ENCODE peak calls at places on chromosome 2, in eight cellular contexts. P is central memory CD4-positive, alpha-beta T cell; G is AG08396; N is AG10803; Q is DMS 273 treated with DMSO at 0.1 percent for 48 hours; X is NCI-H1105; D is RPMI8226; H is cardiac septum. M is an unnamed sample.

GRCh38 chr2:196229013-196229412 is 57.6 kb upstream of the STK17B start:
- DNase-seq in P (no peak), D (no peak), G (no peak), N (no peak), X (no peak), H (no peak), Q (no peak), M (no peak)

GRCh38 chr2:241522477-241522876 is 14.1 kb upstream of the STK25 start:
- DNase-seq in X (no peak), H (no peak), N (no peak), D (peak), Q (no peak), P (no peak), G (no peak), M (no peak)

GRCh38 chr2:85166021-85166420 is 32.8 kb downstream of the TCF7L1 start:
- DNase-seq in P (no peak), Q (no peak), N (no peak), D (no peak), G (no peak), H (peak), X (no peak), M (no peak)

GRCh38 chr2:222993920-222994650 is 57.9 kb upstream of the KCNE4 start:
- DNase-seq in P (no peak), N (peak), Q (no peak), X (peak), H (peak), G (peak), D (no peak), M (no peak)

GRCh38 chr2:27381577-27382181 is 1.1 kb upstream of the ZNF513 start:
- DNase-seq in X (no peak), Q (peak), D (no peak), P (no peak), H (no peak), G (no peak), N (no peak), M (no peak)

GRCh38 chr2:242056785-242057184 is 187.3 kb downstream of the RTP5 start:
- DNase-seq in D (no peak), H (no peak), G (no peak), Q (no peak), P (no peak), X (no peak), N (no peak), M (no peak)

GRCh38 chr2:98952971-98953370 is 16.9 kb upstream of the CRACDL start:
- DNase-seq in N (peak), Q (no peak), X (no peak), G (no peak), P (no peak), D (no peak), H (no peak), M (no peak)

GRCh38 chr2:26457695-26458364 is 20.1 kb downstream of the OTOF start:
- DNase-seq in Q (no peak), P (no peak), N (no peak), H (no peak), D (no peak), G (no peak), X (no peak), M (no peak)

GRCh38 chr2:236639461-236639860 is 69.8 kb downstream of the ACKR3 start:
- DNase-seq in D (no peak), G (no peak), H (peak), P (no peak), N (no peak), X (no peak), Q (no peak), M (no peak)

GRCh38 chr2:26477911-26478253 is at the start of gene OTOF:
- DNase-seq in P (no peak), Q (peak), D (no peak), G (peak), N (peak), X (no peak), H (no peak), M (no peak)

GRCh38 chr2:20091305-20091991 is 40.0 kb upstream of the LAPTM4A start:
- DNase-seq in P (no peak), D (no peak), H (peak), G (peak), Q (no peak), X (no peak), N (peak), M (no peak)

M was measured in upper lobe of right lung.